ENCODE peak calls at places on chromosomes 13 and 19, in ten cellular contexts. U is G401; P is neural progenitor cell; Q is stimulated activated CD4-positive, alpha-beta T cell treated with anti-CD3 and anti-CD28 coated beads, Interleukin-2, amount 100 ng/mL, for 48 hours; T is ascending aorta; A is NCI-H2081; J is NCI-H1694 treated with DMSO at 0.1 percent for 48 hours; D is stimulated activated CD8-positive, alpha-beta memory T cell treated with anti-CD3 and anti-CD28 coated beads, Interleukin-4, amount 100 ng/mL, for 1 hour; B is adrenal gland; Y is HFF-Myc. F is an unnamed sample.

GRCh38 chr13:46756977-46757376 is 40.0 kb downstream of the ESD start:
- DNase-seq in D (no peak), B (no peak), J (no peak), Q (no peak), Y (no peak), U (no peak), T (no peak), A (no peak), P (no peak), F (peak)

GRCh38 chr13:98775386-98775785 is 22.9 kb upstream of the SLC15A1 start:
- DNase-seq in A (no peak), J (no peak), Q (no peak), P (no peak), B (no peak), U (no peak), Y (no peak), D (no peak), T (no peak), F (no peak)

GRCh38 chr13:33775339-33776108 is 42.4 kb upstream of the RFC3 start:
- DNase-seq in T (no peak), U (no peak), Q (no peak), J (no peak), A (no peak), D (no peak), P (peak), B (no peak), Y (no peak), F (no peak)

GRCh38 chr13:79898202-79898826 is 417.4 kb downstream of the NDFIP2 start:
- DNase-seq in P (no peak), D (no peak), J (no peak), A (no peak), U (peak), Q (no peak), B (no peak), Y (no peak), T (no peak), F (no peak)

GRCh38 chr13:97119899-97120745 is 102.0 kb upstream of the MBNL2 start:
- DNase-seq in A (no peak), T (no peak), Q (no peak), J (no peak), U (no peak), P (no peak), B (no peak), Y (no peak), D (no peak), F (peak)

GRCh38 chr13:99390601-99391000 is 83.4 kb upstream of the GPR183 start:
- DNase-seq in J (no peak), Q (no peak), A (no peak), U (no peak), P (no peak), B (no peak), D (no peak), T (no peak), Y (no peak), F (no peak)

GRCh38 chr19:12937243-12938053 is 961 bp upstream of the CALR start:
- DNase-seq in P (peak), T (no peak), D (no peak), J (peak), U (no peak), A (no peak), Y (no peak), B (peak), Q (no peak), F (no peak)

GRCh38 chr13:29674532-29674931 is 79.0 kb upstream of the SLC7A1 start:
- DNase-seq in A (no peak), D (no peak), T (no peak), P (no peak), B (no peak), Y (no peak), U (no peak), Q (no peak), J (no peak), F (peak)

GRCh38 chr13:26011996-26012688 is 39.7 kb downstream of the SHISA2 start:
- DNase-seq in J (no peak), Q (peak), U (no peak), B (peak), P (no peak), D (peak), A (no peak), Y (no peak), T (no peak), F (no peak)

GRCh38 chr13:91544723-91545122 is 146.3 kb downstream of the GPC5 start:
- DNase-seq in Y (no peak), P (peak), B (no peak), D (no peak), J (no peak), T (no peak), U (no peak), Q (no peak), A (no peak), F (no peak)

GRCh38 chr19:32910874-32911273 is 41.3 kb upstream of the SLC7A9 start:
- DNase-seq in U (no peak), Q (no peak), B (no peak), P (no peak), T (no peak), J (no peak), D (no peak), A (no peak), Y (no peak), F (no peak)

GRCh38 chr13:102825921-102826706 is 19.7 kb upstream of the ERCC5 start:
- DNase-seq in T (no peak), Q (no peak), U (no peak), J (no peak), A (no peak), Y (peak), B (no peak), P (no peak), D (no peak), F (peak)